ENCODE peak calls at places on chromosomes 4 and X, in eight cellular contexts. J is pancreas; D is RWPE1; H is sigmoid colon; P is A549; G is CD8-positive, alpha-beta T cell; V is thyroid gland; Y is body of pancreas. N is an unnamed sample.

GRCh38 chrX:65644621-65645287 is 22.7 kb upstream of the MSN start:
- DNase-seq in J (peak), D (peak), H (peak), P (peak), G (no peak), V (peak), Y (peak), N (no peak)

GRCh38 chrX:119541188-119541587 is 24.0 kb downstream of the STEEP1 start:
- DNase-seq in J (no peak), D (peak), H (no peak), P (peak), G (no peak), V (peak), Y (no peak), N (no peak)

GRCh38 chr4:13267091-13267490 is 217.0 kb downstream of the RAB28 start:
- DNase-seq in J (no peak), D (no peak), H (no peak), P (no peak), G (no peak), V (no peak), Y (no peak), N (no peak)

GRCh38 chrX:53318766-53319353 is 37.5 kb upstream of the IQSEC2 start:
- DNase-seq in J (no peak), D (no peak), H (no peak), P (no peak), G (no peak), V (no peak), Y (no peak), N (no peak)

GRCh38 chrX:154307207-154307606 is 11.6 kb downstream of the TKTL1 start:
- DNase-seq in J (no peak), D (no peak), H (no peak), P (no peak), G (no peak), V (no peak), Y (no peak), N (no peak)

GRCh38 chr4:23945521-23946017 is 55.7 kb upstream of the PPARGC1A start:
- DNase-seq in J (no peak), D (peak), H (no peak), P (no peak), G (no peak), V (peak), Y (peak), N (no peak)

GRCh38 chr4:6480532-6481088 is 8.2 kb upstream of the PPP2R2C start:
- DNase-seq in J (no peak), D (no peak), H (no peak), P (no peak), G (no peak), V (no peak), Y (no peak), N (no peak)

GRCh38 chr4:40405194-40405593 is 70.1 kb downstream of the CHRNA9 start:
- DNase-seq in J (no peak), D (no peak), H (no peak), P (no peak), G (no peak), V (no peak), Y (no peak), N (no peak)

GRCh38 chr4:84050014-84050413 is 449.1 kb downstream of the NKX6-1 start:
- DNase-seq in J (no peak), D (no peak), H (no peak), P (no peak), G (no peak), V (peak), Y (no peak), N (no peak)

GRCh38 chr4:5186584-5187170 is 135.4 kb downstream of the STK32B start:
- DNase-seq in J (no peak), D (no peak), H (no peak), P (no peak), G (no peak), V (peak), Y (no peak), N (peak)

GRCh38 chrX:40105016-40105790 is 7.4 kb upstream of the BCOR start:
- DNase-seq in J (peak), D (no peak), H (no peak), P (peak), G (peak), V (peak), Y (peak), N (peak)

GRCh38 chr4:124530464-124531077 is 182.0 kb downstream of the ANKRD50 start:
- DNase-seq in J (no peak), D (no peak), H (no peak), P (no peak), G (no peak), V (no peak), Y (no peak), N (no peak)

GRCh38 chr4:79673898-79674297 is 265.9 kb upstream of the GK2 start:
- DNase-seq in J (no peak), D (no peak), H (no peak), P (no peak), G (no peak), V (no peak), Y (no peak), N (no peak)

GRCh38 chrX:18353931-18354368 is 538 bp downstream of the SCML2 start:
- DNase-seq in J (peak), D (no peak), H (no peak), P (peak), G (no peak), V (peak), Y (peak), N (peak)

GRCh38 chrX:101430457-101431078 is 22.5 kb downstream of the HNRNPH2 start:
- DNase-seq in J (no peak), D (no peak), H (no peak), P (no peak), G (no peak), V (no peak), Y (no peak), N (no peak)

GRCh38 chrX:123698979-123699378 is 33.9 kb downstream of the THOC2 start:
- DNase-seq in J (no peak), D (no peak), H (no peak), P (no peak), G (no peak), V (no peak), Y (no peak), N (no peak)

GRCh38 chr4:126957555-126958440 is 675.0 kb upstream of the INTU start:
- DNase-seq in J (no peak), D (peak), H (no peak), P (no peak), G (no peak), V (no peak), Y (no peak), N (no peak)

GRCh38 chr4:2083826-2084160 is 24.7 kb downstream of the NAT8L start:
- DNase-seq in J (no peak), D (no peak), H (peak), P (no peak), G (no peak), V (no peak), Y (no peak), N (no peak)

GRCh38 chr4:169414913-169415312 is 144.2 kb upstream of the SH3RF1 start:
- DNase-seq in J (no peak), D (no peak), H (no peak), P (no peak), G (no peak), V (no peak), Y (no peak), N (no peak)

GRCh38 chr4:169333265-169333664 is 62.5 kb upstream of the SH3RF1 start:
- DNase-seq in J (no peak), D (no peak), H (no peak), P (no peak), G (no peak), V (no peak), Y (no peak), N (no peak)

GRCh38 chrX:39772057-39772832 is 325.5 kb downstream of the BCOR start:
- DNase-seq in J (no peak), D (peak), H (no peak), P (no peak), G (peak), V (no peak), Y (peak), N (no peak)

GRCh38 chr4:15004701-15005301 is 2.5 kb downstream of the CPEB2 start:
- DNase-seq in J (peak), D (peak), H (peak), P (no peak), G (peak), V (peak), Y (peak), N (peak)

GRCh38 chr4:125704726-125705125 is 390.0 kb downstream of the FAT4 start:
- DNase-seq in J (no peak), D (no peak), H (no peak), P (no peak), G (no peak), V (no peak), Y (no peak), N (no peak)

GRCh38 chrX:7083021-7083420 is 64.5 kb upstream of the STS start:
- DNase-seq in J (no peak), D (no peak), H (no peak), P (no peak), G (no peak), V (no peak), Y (no peak), N (peak)
- H3K27ac ChIP-seq in J (no peak), D (no peak), H (no peak), P (no peak), G (no peak), V (no peak), Y (no peak), N (peak)

DNA sequence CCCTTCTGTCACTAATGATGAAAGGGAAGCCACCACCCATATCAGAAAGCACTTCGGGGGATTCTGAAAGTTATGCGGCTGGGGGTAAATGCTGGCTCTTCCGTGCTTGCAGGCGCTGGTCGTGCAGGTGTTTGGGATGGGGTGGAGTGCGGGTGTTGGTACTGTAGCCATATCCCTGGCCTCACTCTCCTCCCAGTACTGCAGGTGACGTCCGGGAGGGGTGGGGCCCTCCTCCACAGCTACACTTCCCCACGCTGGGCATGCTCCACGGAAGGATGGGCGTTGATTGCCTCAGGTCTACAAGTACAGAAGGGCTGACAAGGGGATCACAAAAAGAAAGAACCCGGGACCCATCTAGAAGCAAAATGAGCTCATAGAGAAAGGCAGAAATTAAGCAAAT is 48.6 kb upstream of the CLDN24 start:
- DNase-seq in J (no peak), D (no peak), H (no peak), P (no peak), G (no peak), V (no peak), Y (no peak), N (no peak)
- H3K27ac ChIP-seq in J (no peak), D (no peak), H (no peak), P (no peak), G (no peak), V (no peak), Y (no peak), N (no peak)

GRCh38 chrX:148878371-148878770 is 378.0 kb downstream of the AFF2 start:
- DNase-seq in J (no peak), D (peak), H (no peak), P (no peak), G (no peak), V (no peak), Y (no peak), N (no peak)
- H3K27ac ChIP-seq in J (no peak), D (no peak), H (no peak), P (no peak), G (no peak), V (no peak), Y (no peak), N (no peak)

DNA sequence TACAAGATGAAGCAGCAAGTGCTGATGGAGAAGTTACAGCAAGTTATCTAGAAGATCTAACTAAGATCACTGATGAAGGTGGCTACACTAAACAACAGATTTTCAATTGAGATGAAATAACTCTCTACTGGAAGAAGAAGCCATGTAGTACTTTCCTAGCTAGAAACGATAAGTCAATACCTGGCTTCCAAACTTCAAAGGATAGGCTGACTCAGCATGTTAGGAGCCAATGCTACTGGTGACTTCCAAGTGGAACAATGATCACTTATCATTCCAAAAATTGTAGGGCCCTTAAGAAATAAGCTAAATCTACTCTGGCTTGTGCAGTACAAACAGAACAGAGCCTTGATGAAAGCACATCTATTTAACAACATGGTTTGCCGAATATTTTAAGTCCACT is 55.0 kb downstream of the FBXW7 start:
- DNase-seq in J (no peak), D (no peak), H (no peak), P (no peak), G (no peak), V (peak), Y (no peak), N (no peak)
- H3K27ac ChIP-seq in J (no peak), D (no peak), H (no peak), P (no peak), G (no peak), V (no peak), Y (no peak), N (no peak)

DNA sequence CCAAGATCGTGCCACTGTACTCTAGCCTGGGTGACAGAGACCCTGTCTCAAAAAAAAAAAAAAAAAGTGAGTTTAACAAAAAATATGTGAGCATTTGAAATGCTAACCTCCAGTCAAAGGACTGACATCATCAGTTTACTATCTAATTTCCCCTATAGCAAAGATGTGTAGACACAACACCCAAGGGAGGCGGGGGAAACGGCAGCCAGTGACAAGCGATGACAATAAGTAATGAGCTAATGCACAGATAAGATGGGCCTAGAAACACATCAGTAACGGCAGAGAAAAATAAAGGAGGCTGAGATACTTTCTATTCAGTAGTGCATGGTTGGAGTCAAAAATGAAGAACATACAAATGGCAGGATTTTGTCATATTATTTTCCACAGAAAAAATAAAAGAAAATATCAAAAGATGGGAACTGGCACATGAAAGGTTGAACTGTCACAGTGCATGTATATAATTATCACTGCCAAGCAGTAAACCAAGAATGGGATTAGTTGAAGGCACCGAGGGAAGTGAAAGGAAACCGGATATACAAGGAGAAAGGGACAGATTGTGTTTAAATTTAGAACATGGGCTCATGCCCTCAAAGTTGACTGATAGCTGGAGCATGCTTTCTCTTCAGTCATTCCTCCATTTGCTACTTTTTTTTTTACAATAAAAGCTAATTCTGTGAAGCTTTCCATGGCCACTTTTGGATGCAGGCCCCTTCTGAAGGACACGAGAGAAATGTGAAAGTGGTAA is 41.8 kb downstream of the IGFBP7 start:
- DNase-seq in J (no peak), D (no peak), H (no peak), P (no peak), G (no peak), V (no peak), Y (no peak), N (no peak)
- H3K27ac ChIP-seq in J (no peak), D (peak), H (peak), P (peak), G (no peak), V (no peak), Y (no peak), N (no peak)

GRCh38 chr4:94448815-94449375 is 2.8 kb upstream of the PDLIM5 start:
- DNase-seq in J (no peak), D (no peak), H (no peak), P (no peak), G (no peak), V (no peak), Y (no peak), N (no peak)

GRCh38 chr4:94447754-94448411 is 3.9 kb upstream of the PDLIM5 start:
- DNase-seq in J (no peak), D (no peak), H (no peak), P (no peak), G (no peak), V (no peak), Y (no peak), N (no peak)

GRCh38 chr4:94444771-94445170 is 7.0 kb upstream of the PDLIM5 start:
- DNase-seq in J (no peak), D (no peak), H (no peak), P (no peak), G (no peak), V (no peak), Y (no peak), N (no peak)

GRCh38 chr4:94442251-94442650 is 9.5 kb upstream of the PDLIM5 start:
- DNase-seq in J (no peak), D (no peak), H (no peak), P (no peak), G (no peak), V (no peak), Y (no peak), N (no peak)

GRCh38 chr4:94446386-94446785 is 5.4 kb upstream of the PDLIM5 start:
- DNase-seq in J (no peak), D (peak), H (no peak), P (no peak), G (no peak), V (no peak), Y (no peak), N (no peak)
- H3K27ac ChIP-seq in J (no peak), D (no peak), H (no peak), P (no peak), G (no peak), V (no peak), Y (no peak), N (no peak)

DNA sequence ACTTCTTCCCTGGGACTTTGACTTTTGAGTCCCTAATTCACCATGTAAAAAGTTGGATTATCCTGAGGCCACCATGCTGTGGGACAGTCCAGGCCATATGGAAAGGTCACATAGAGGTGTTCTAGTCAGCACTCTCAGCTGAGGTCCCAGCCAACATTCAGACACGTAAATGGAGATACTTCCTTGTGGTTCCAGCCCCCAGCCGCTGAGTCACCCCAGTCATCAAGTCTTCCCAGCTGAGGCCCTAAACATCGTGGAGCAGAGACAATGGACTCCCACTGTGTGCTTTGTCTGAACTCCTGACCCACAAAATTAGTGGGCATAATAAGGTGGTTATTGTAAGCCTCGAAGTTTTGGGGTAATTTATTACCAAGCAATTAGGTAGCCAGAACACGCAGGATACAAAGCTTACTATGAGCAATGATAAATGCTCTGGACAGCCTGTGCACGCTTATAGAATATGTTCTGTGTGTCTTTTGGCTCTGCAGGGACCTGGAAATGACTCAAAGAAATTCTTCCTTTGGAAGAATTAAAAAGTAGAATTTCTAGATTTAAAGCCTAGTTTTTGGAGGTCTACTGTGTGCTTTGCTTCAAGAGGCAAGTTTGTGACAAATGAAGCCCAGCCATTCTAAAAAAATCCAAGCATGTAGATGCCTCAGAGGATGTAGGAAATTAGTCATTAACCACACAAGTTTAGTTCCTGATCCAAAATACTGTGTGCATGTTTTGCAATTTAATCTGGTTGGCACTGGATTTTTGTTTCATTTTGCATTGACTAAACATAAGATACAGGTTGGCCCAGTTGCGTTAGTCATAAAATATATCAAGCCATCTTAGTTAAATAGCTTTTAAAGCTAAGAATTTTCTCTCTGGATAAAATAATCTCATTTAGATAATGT is 33.3 kb upstream of the SLC9A7 start:
- DNase-seq in J (no peak), D (peak), H (no peak), P (peak), G (no peak), V (no peak), Y (peak), N (no peak)
- H3K27ac ChIP-seq in J (no peak), D (peak), H (no peak), P (peak), G (no peak), V (no peak), Y (peak), N (no peak)

N was measured in OCI-LY7.